ENCODE peak calls at places on chromosomes 12 and 14, in ten cellular contexts. One of them, this sample, is unnamed.

GRCh38 chr12:84315926-84316325 is 596.7 kb downstream of the SLC6A15 start:
- DNase-seq in body of pancreas: no peak
- DNase-seq in renal cortical epithelial cell: no peak
- DNase-seq in T-helper 1 cell: no peak
- DNase-seq in epithelial cell of esophagus: no peak
- DNase-seq in RPMI7951: no peak
- DNase-seq in IMR-90: no peak
- DNase-seq in uterus: no peak
- DNase-seq in NCI-H1092: no peak
- DNase-seq in HFF-Myc: no peak
- DNase-seq in this sample: no peak

GRCh38 chr12:122984612-122985358 is 4.3 kb downstream of the ARL6IP4 start:
- DNase-seq in RPMI7951: no peak
- DNase-seq in IMR-90: no peak
- DNase-seq in NCI-H1092: no peak
- DNase-seq in HFF-Myc: no peak
- DNase-seq in epithelial cell of esophagus: no peak
- DNase-seq in uterus: peak; percentile 45
- DNase-seq in body of pancreas: peak; percentile 49
- DNase-seq in T-helper 1 cell: no peak
- DNase-seq in renal cortical epithelial cell: no peak
- DNase-seq in this sample: no peak

GRCh38 chr12:58346032-58346632 is 404.8 kb downstream of the ATP23 start:
- DNase-seq in body of pancreas: no peak
- DNase-seq in IMR-90: peak; percentile 62
- DNase-seq in epithelial cell of esophagus: peak; percentile 41
- DNase-seq in uterus: no peak
- DNase-seq in NCI-H1092: peak; percentile 3
- DNase-seq in renal cortical epithelial cell: peak; percentile 47
- DNase-seq in T-helper 1 cell: no peak
- DNase-seq in HFF-Myc: no peak
- DNase-seq in RPMI7951: peak; percentile 62
- DNase-seq in this sample: no peak

GRCh38 chr12:15928345-15928744 is 17.2 kb downstream of the DERA start:
- DNase-seq in epithelial cell of esophagus: peak; percentile 81
- DNase-seq in renal cortical epithelial cell: peak; percentile 88
- DNase-seq in body of pancreas: no peak
- DNase-seq in NCI-H1092: no peak
- DNase-seq in HFF-Myc: peak; percentile 59
- DNase-seq in uterus: no peak
- DNase-seq in T-helper 1 cell: no peak
- DNase-seq in RPMI7951: peak; percentile 66
- DNase-seq in IMR-90: peak; percentile 96
- DNase-seq in this sample: no peak

GRCh38 chr12:91053951-91054715 is 3.7 kb downstream of the KERA start:
- DNase-seq in body of pancreas: peak; percentile 7
- DNase-seq in epithelial cell of esophagus: peak; percentile 9
- DNase-seq in NCI-H1092: no peak
- DNase-seq in HFF-Myc: peak; percentile 87
- DNase-seq in IMR-90: peak; percentile 72
- DNase-seq in uterus: peak; percentile 24
- DNase-seq in renal cortical epithelial cell: peak; percentile 46
- DNase-seq in RPMI7951: peak; percentile 45
- DNase-seq in T-helper 1 cell: no peak
- DNase-seq in this sample: no peak

GRCh38 chr14:26598081-26598671 is 343 bp upstream of the NOVA1 start:
- DNase-seq in NCI-H1092: peak; percentile 98
- DNase-seq in HFF-Myc: no peak
- DNase-seq in T-helper 1 cell: peak; percentile 0
- DNase-seq in body of pancreas: peak; percentile 86
- DNase-seq in RPMI7951: peak; percentile 38
- DNase-seq in epithelial cell of esophagus: peak; percentile 14
- DNase-seq in IMR-90: peak; percentile 82
- DNase-seq in renal cortical epithelial cell: peak; percentile 85
- DNase-seq in uterus: peak; percentile 91
- DNase-seq in this sample: peak; percentile 85

GRCh38 chr14:91464615-91465205 is 45.4 kb downstream of the PPP4R3A start:
- DNase-seq in epithelial cell of esophagus: no peak
- DNase-seq in body of pancreas: no peak
- DNase-seq in uterus: no peak
- DNase-seq in HFF-Myc: no peak
- DNase-seq in T-helper 1 cell: no peak
- DNase-seq in NCI-H1092: no peak
- DNase-seq in RPMI7951: no peak
- DNase-seq in IMR-90: no peak
- DNase-seq in renal cortical epithelial cell: no peak
- DNase-seq in this sample: no peak

GRCh38 chr12:6871052-6871957 is 1.8 kb downstream of the SPSB2 start:
- DNase-seq in RPMI7951: peak; percentile 49
- DNase-seq in HFF-Myc: no peak
- DNase-seq in T-helper 1 cell: no peak
- DNase-seq in uterus: no peak
- DNase-seq in body of pancreas: no peak
- DNase-seq in IMR-90: no peak
- DNase-seq in renal cortical epithelial cell: peak; percentile 29
- DNase-seq in epithelial cell of esophagus: peak; percentile 87
- DNase-seq in NCI-H1092: no peak
- DNase-seq in this sample: no peak

GRCh38 chr12:66352197-66352596 is 49.9 kb downstream of the HELB start:
- DNase-seq in epithelial cell of esophagus: peak; percentile 54
- DNase-seq in IMR-90: peak; percentile 34
- DNase-seq in RPMI7951: peak; percentile 1
- DNase-seq in NCI-H1092: no peak
- DNase-seq in T-helper 1 cell: no peak
- DNase-seq in renal cortical epithelial cell: peak; percentile 29
- DNase-seq in uterus: no peak
- DNase-seq in HFF-Myc: no peak
- DNase-seq in body of pancreas: peak; percentile 34
- DNase-seq in this sample: no peak

GRCh38 chr12:52990206-52990605 is 16.1 kb upstream of the EIF4B start:
- DNase-seq in NCI-H1092: no peak
- DNase-seq in uterus: no peak
- DNase-seq in renal cortical epithelial cell: no peak
- DNase-seq in epithelial cell of esophagus: no peak
- DNase-seq in RPMI7951: peak; percentile 38
- DNase-seq in T-helper 1 cell: no peak
- DNase-seq in HFF-Myc: no peak
- DNase-seq in body of pancreas: no peak
- DNase-seq in IMR-90: peak; percentile 54
- DNase-seq in this sample: no peak

GRCh38 chr12:5345534-5345933 is 86.4 kb upstream of the NTF3 start:
- DNase-seq in epithelial cell of esophagus: peak; percentile 48
- DNase-seq in HFF-Myc: no peak
- DNase-seq in IMR-90: no peak
- DNase-seq in body of pancreas: no peak
- DNase-seq in RPMI7951: no peak
- DNase-seq in NCI-H1092: no peak
- DNase-seq in uterus: no peak
- DNase-seq in renal cortical epithelial cell: no peak
- DNase-seq in T-helper 1 cell: no peak
- DNase-seq in this sample: no peak

This sample was measured in aorta.